ENCODE peak calls at places on chromosomes 6 and 20, in nine cellular contexts. V is cardiac fibroblast; Z is posterior cingulate gyrus; Q is kidney epithelial cell; R is Jurkat, Clone E6-1; P is stimulated activated CD8-positive, alpha-beta memory T cell treated with anti-CD3 and anti-CD28 coated beads, Interleukin-15, amount 100 ng/mL, for 1 hour; A is COR-L47; J is upper lobe of right lung; W is brain microvascular endothelial cell. L is an unnamed sample.

GRCh38 chr20:4919047-4919704 is 82.1 kb downstream of the SLC23A2 start:
- DNase-seq in V (no peak), Z (peak; percentile 43), Q (no peak), R (no peak), P (no peak), A (no peak), J (no peak), W (no peak), L (no peak)

GRCh38 chr6:147119310-147119709 is 84.9 kb upstream of the STXBP5 start:
- DNase-seq in V (no peak), Z (no peak), Q (no peak), R (no peak), P (no peak), A (no peak), J (no peak), W (no peak), L (no peak)

GRCh38 chr6:34412643-34413214 is 13.1 kb downstream of the RPS10 start:
- DNase-seq in V (peak; percentile 64), Z (no peak), Q (no peak), R (no peak), P (no peak), A (no peak), J (no peak), W (no peak), L (no peak)

GRCh38 chr6:2861071-2861821 is 19.6 kb upstream of the SERPINB1 start:
- DNase-seq in V (no peak), Z (no peak), Q (no peak), R (peak; percentile 94), P (no peak), A (no peak), J (no peak), W (no peak), L (no peak)

GRCh38 chr6:34143884-34144580 is 1.9 kb downstream of the GRM4 start:
- DNase-seq in V (no peak), Z (peak; percentile 41), Q (no peak), R (no peak), P (no peak), A (peak; percentile 61), J (peak; percentile 62), W (no peak), L (no peak)

GRCh38 chr6:69732640-69733039 is 64.2 kb downstream of the LMBRD1 start:
- DNase-seq in V (peak; percentile 48), Z (no peak), Q (no peak), R (peak; percentile 9), P (no peak), A (peak; percentile 22), J (no peak), W (no peak), L (no peak)

GRCh38 chr6:44064089-44064947 is 62.9 kb downstream of the MRPL14 start:
- DNase-seq in V (peak; percentile 98), Z (no peak), Q (peak; percentile 96), R (no peak), P (no peak), A (no peak), J (peak; percentile 71), W (peak; percentile 99), L (no peak)

GRCh38 chr6:117417851-117418250 is 7.9 kb downstream of the ROS1 start:
- DNase-seq in V (no peak), Z (no peak), Q (no peak), R (no peak), P (no peak), A (no peak), J (no peak), W (no peak), L (no peak)

GRCh38 chr20:62642666-62643520 is 590 bp downstream of the SLCO4A1 start:
- DNase-seq in V (peak; percentile 38), Z (peak; percentile 51), Q (no peak), R (peak; percentile 7), P (peak; percentile 32), A (no peak), J (no peak), W (no peak), L (no peak)

GRCh38 chr20:4821590-4821989 is 99.9 kb downstream of the PRND start:
- DNase-seq in V (no peak), Z (no peak), Q (no peak), R (no peak), P (no peak), A (no peak), J (no peak), W (no peak), L (no peak)

GRCh38 chr6:31005249-31006020 is 4.8 kb upstream of the MUC22 start:
- DNase-seq in V (no peak), Z (no peak), Q (no peak), R (no peak), P (no peak), A (no peak), J (peak; percentile 75), W (no peak), L (peak; percentile 36)

GRCh38 chr6:39197521-39198500 is 31.5 kb downstream of the KCNK5 start:
- DNase-seq in V (no peak), Z (no peak), Q (no peak), R (no peak), P (no peak), A (no peak), J (no peak), W (no peak), L (no peak)

GRCh38 chr6:80477591-80478370 is 371.3 kb downstream of the BCKDHB start:
- DNase-seq in V (no peak), Z (no peak), Q (no peak), R (no peak), P (no peak), A (no peak), J (no peak), W (no peak), L (no peak)

GRCh38 chr6:127221201-127221600 is 45.5 kb upstream of the RNF146 start:
- DNase-seq in V (no peak), Z (no peak), Q (no peak), R (no peak), P (no peak), A (no peak), J (no peak), W (no peak), L (peak; percentile 26)

GRCh38 chr6:104789770-104790190 is 69.9 kb downstream of the HACE1 start:
- DNase-seq in V (peak; percentile 85), Z (no peak), Q (peak; percentile 12), R (peak; percentile 75), P (no peak), A (no peak), J (no peak), W (peak; percentile 22), L (no peak)

GRCh38 chr6:23478324-23478723 is 647.7 kb upstream of the NRSN1 start:
- DNase-seq in V (no peak), Z (no peak), Q (no peak), R (no peak), P (no peak), A (no peak), J (no peak), W (no peak), L (no peak)

GRCh38 chr20:50594591-50595432 is 84.6 kb downstream of the PTPN1 start:
- DNase-seq in V (peak; percentile 36), Z (no peak), Q (no peak), R (peak; percentile 22), P (no peak), A (no peak), J (no peak), W (no peak), L (no peak)

GRCh38 chr6:225121-225721 is 67.1 kb upstream of the DUSP22 start:
- DNase-seq in V (peak; percentile 15), Z (no peak), Q (no peak), R (no peak), P (no peak), A (no peak), J (peak; percentile 66), W (no peak), L (no peak)

GRCh38 chr20:1900321-1900791 is 5.1 kb downstream of the SIRPA start:
- DNase-seq in V (peak; percentile 73), Z (peak; percentile 76), Q (peak; percentile 65), R (peak; percentile 45), P (no peak), A (peak; percentile 33), J (no peak), W (peak; percentile 68), L (peak; percentile 58)

GRCh38 chr6:67706388-67706787 is 928.7 kb upstream of the ADGRB3 start:
- DNase-seq in V (no peak), Z (no peak), Q (no peak), R (no peak), P (no peak), A (no peak), J (no peak), W (no peak), L (no peak)

GRCh38 chr6:134466751-134467525 is 149.0 kb upstream of the SGK1 start:
- DNase-seq in V (peak; percentile 39), Z (no peak), Q (no peak), R (no peak), P (no peak), A (no peak), J (no peak), W (no peak), L (no peak)

GRCh38 chr6:88360203-88360797 is 194.2 kb upstream of the CNR1 start:
- DNase-seq in V (peak; percentile 94), Z (no peak), Q (no peak), R (no peak), P (no peak), A (no peak), J (no peak), W (peak; percentile 83), L (no peak)

GRCh38 chr20:64106435-64106961 is 867 bp downstream of the NPBWR2 start:
- DNase-seq in V (no peak), Z (peak; percentile 5), Q (no peak), R (no peak), P (no peak), A (no peak), J (peak; percentile 59), W (no peak), L (no peak)

GRCh38 chr20:40343390-40343789 is 345.6 kb downstream of the MAFB start:
- DNase-seq in V (no peak), Z (no peak), Q (no peak), R (no peak), P (no peak), A (no peak), J (no peak), W (no peak), L (no peak)